ENCODE peak calls at places on chromosomes 11 and 22, in nine cellular contexts. One of them, this sample, is unnamed.
A peak's percentile ranks its signal among the peaks of the same experiment; 100 is the strongest.

GRCh38 chr11:73856001-73856663 is 20.5 kb downstream of the COA4 start:
- DNase-seq in globus pallidus: peak; percentile 92
- DNase-seq in activated CD4-positive, alpha-beta T cell treated with anti-CD3 and anti-CD28 coated beads, Interleukin-2, amount 50 U/mL, for 1 hour: no peak
- DNase-seq in progenitor cell of endocrine pancreas: no peak
- DNase-seq in lower leg skin: no peak
- DNase-seq in amniotic stem cell: no peak
- DNase-seq in EH: no peak
- DNase-seq in DMS79 treated with DMSO at 0.1 percent for 48 hours: peak; percentile 98
- DNase-seq in pons: peak; percentile 96
- DNase-seq in this sample: no peak

GRCh38 chr11:2825261-2825885 is 60.2 kb downstream of the CDKN1C start:
- DNase-seq in pons: no peak
- DNase-seq in EH: peak; percentile 98
- DNase-seq in DMS79 treated with DMSO at 0.1 percent for 48 hours: no peak
- DNase-seq in amniotic stem cell: no peak
- DNase-seq in progenitor cell of endocrine pancreas: no peak
- DNase-seq in lower leg skin: peak; percentile 79
- DNase-seq in activated CD4-positive, alpha-beta T cell treated with anti-CD3 and anti-CD28 coated beads, Interleukin-2, amount 50 U/mL, for 1 hour: no peak
- DNase-seq in globus pallidus: no peak
- DNase-seq in this sample: no peak

GRCh38 chr11:97756571-97757335 is 1264.0 kb upstream of the CNTN5 start:
- DNase-seq in activated CD4-positive, alpha-beta T cell treated with anti-CD3 and anti-CD28 coated beads, Interleukin-2, amount 50 U/mL, for 1 hour: no peak
- DNase-seq in amniotic stem cell: no peak
- DNase-seq in globus pallidus: no peak
- DNase-seq in DMS79 treated with DMSO at 0.1 percent for 48 hours: no peak
- DNase-seq in EH: no peak
- DNase-seq in lower leg skin: no peak
- DNase-seq in pons: no peak
- DNase-seq in progenitor cell of endocrine pancreas: no peak
- DNase-seq in this sample: no peak

GRCh38 chr11:19281041-19281440 is 40.3 kb upstream of the E2F8 start:
- DNase-seq in globus pallidus: no peak
- DNase-seq in DMS79 treated with DMSO at 0.1 percent for 48 hours: no peak
- DNase-seq in amniotic stem cell: no peak
- DNase-seq in EH: no peak
- DNase-seq in lower leg skin: no peak
- DNase-seq in progenitor cell of endocrine pancreas: no peak
- DNase-seq in pons: no peak
- DNase-seq in activated CD4-positive, alpha-beta T cell treated with anti-CD3 and anti-CD28 coated beads, Interleukin-2, amount 50 U/mL, for 1 hour: no peak
- DNase-seq in this sample: no peak

GRCh38 chr11:70251583-70252285 is 18.8 kb upstream of the PPFIA1 start:
- DNase-seq in activated CD4-positive, alpha-beta T cell treated with anti-CD3 and anti-CD28 coated beads, Interleukin-2, amount 50 U/mL, for 1 hour: no peak
- DNase-seq in progenitor cell of endocrine pancreas: no peak
- DNase-seq in DMS79 treated with DMSO at 0.1 percent for 48 hours: no peak
- DNase-seq in pons: no peak
- DNase-seq in lower leg skin: no peak
- DNase-seq in EH: no peak
- DNase-seq in amniotic stem cell: no peak
- DNase-seq in globus pallidus: peak; percentile 15
- DNase-seq in this sample: no peak

GRCh38 chr11:79028214-79028613 is 412.6 kb downstream of the TENM4 start:
- DNase-seq in activated CD4-positive, alpha-beta T cell treated with anti-CD3 and anti-CD28 coated beads, Interleukin-2, amount 50 U/mL, for 1 hour: no peak
- DNase-seq in amniotic stem cell: no peak
- DNase-seq in EH: no peak
- DNase-seq in DMS79 treated with DMSO at 0.1 percent for 48 hours: no peak
- DNase-seq in progenitor cell of endocrine pancreas: no peak
- DNase-seq in pons: no peak
- DNase-seq in lower leg skin: no peak
- DNase-seq in globus pallidus: no peak
- DNase-seq in this sample: no peak

GRCh38 chr22:20783844-20784723 is 10.2 kb downstream of the SERPIND1 start:
- DNase-seq in pons: peak; percentile 79
- DNase-seq in activated CD4-positive, alpha-beta T cell treated with anti-CD3 and anti-CD28 coated beads, Interleukin-2, amount 50 U/mL, for 1 hour: peak; percentile 22
- DNase-seq in amniotic stem cell: peak; percentile 27
- DNase-seq in DMS79 treated with DMSO at 0.1 percent for 48 hours: peak; percentile 23
- DNase-seq in EH: peak; percentile 70
- DNase-seq in lower leg skin: peak; percentile 27
- DNase-seq in progenitor cell of endocrine pancreas: no peak
- DNase-seq in globus pallidus: peak; percentile 46
- DNase-seq in this sample: peak; percentile 36

GRCh38 chr22:19823638-19824196 is 31.0 kb downstream of the GNB1L start:
- DNase-seq in lower leg skin: peak; percentile 27
- DNase-seq in amniotic stem cell: no peak
- DNase-seq in progenitor cell of endocrine pancreas: no peak
- DNase-seq in pons: no peak
- DNase-seq in DMS79 treated with DMSO at 0.1 percent for 48 hours: no peak
- DNase-seq in globus pallidus: no peak
- DNase-seq in activated CD4-positive, alpha-beta T cell treated with anti-CD3 and anti-CD28 coated beads, Interleukin-2, amount 50 U/mL, for 1 hour: no peak
- DNase-seq in EH: no peak
- DNase-seq in this sample: no peak

GRCh38 chr11:120707663-120708062 is 196.1 kb downstream of the GRIK4 start:
- DNase-seq in amniotic stem cell: no peak
- DNase-seq in pons: no peak
- DNase-seq in EH: no peak
- DNase-seq in globus pallidus: no peak
- DNase-seq in activated CD4-positive, alpha-beta T cell treated with anti-CD3 and anti-CD28 coated beads, Interleukin-2, amount 50 U/mL, for 1 hour: no peak
- DNase-seq in lower leg skin: no peak
- DNase-seq in DMS79 treated with DMSO at 0.1 percent for 48 hours: no peak
- DNase-seq in progenitor cell of endocrine pancreas: no peak
- DNase-seq in this sample: no peak

GRCh38 chr22:29142116-29142515 is 63.6 kb upstream of the EMID1 start:
- DNase-seq in EH: no peak
- DNase-seq in DMS79 treated with DMSO at 0.1 percent for 48 hours: no peak
- DNase-seq in progenitor cell of endocrine pancreas: no peak
- DNase-seq in activated CD4-positive, alpha-beta T cell treated with anti-CD3 and anti-CD28 coated beads, Interleukin-2, amount 50 U/mL, for 1 hour: no peak
- DNase-seq in pons: no peak
- DNase-seq in globus pallidus: no peak
- DNase-seq in lower leg skin: no peak
- DNase-seq in amniotic stem cell: no peak
- DNase-seq in this sample: no peak

GRCh38 chr22:37489994-37490393 is 3.8 kb upstream of the MFNG start:
- DNase-seq in activated CD4-positive, alpha-beta T cell treated with anti-CD3 and anti-CD28 coated beads, Interleukin-2, amount 50 U/mL, for 1 hour: no peak
- DNase-seq in globus pallidus: no peak
- DNase-seq in amniotic stem cell: no peak
- DNase-seq in lower leg skin: no peak
- DNase-seq in pons: no peak
- DNase-seq in progenitor cell of endocrine pancreas: no peak
- DNase-seq in EH: no peak
- DNase-seq in DMS79 treated with DMSO at 0.1 percent for 48 hours: no peak
- DNase-seq in this sample: no peak

GRCh38 chr11:94504689-94505293 is 7.5 kb upstream of the C11orf97 start:
- DNase-seq in EH: peak; percentile 65
- DNase-seq in amniotic stem cell: peak; percentile 53
- DNase-seq in lower leg skin: no peak
- DNase-seq in globus pallidus: peak; percentile 45
- DNase-seq in progenitor cell of endocrine pancreas: no peak
- DNase-seq in activated CD4-positive, alpha-beta T cell treated with anti-CD3 and anti-CD28 coated beads, Interleukin-2, amount 50 U/mL, for 1 hour: no peak
- DNase-seq in DMS79 treated with DMSO at 0.1 percent for 48 hours: peak; percentile 62
- DNase-seq in pons: peak; percentile 71
- DNase-seq in this sample: peak; percentile 92

GRCh38 chr22:23471698-23472097 is 108.4 kb downstream of the IGLL1 start:
- DNase-seq in progenitor cell of endocrine pancreas: no peak
- DNase-seq in pons: no peak
- DNase-seq in activated CD4-positive, alpha-beta T cell treated with anti-CD3 and anti-CD28 coated beads, Interleukin-2, amount 50 U/mL, for 1 hour: no peak
- DNase-seq in amniotic stem cell: no peak
- DNase-seq in DMS79 treated with DMSO at 0.1 percent for 48 hours: no peak
- DNase-seq in globus pallidus: no peak
- DNase-seq in lower leg skin: no peak
- DNase-seq in EH: no peak
- DNase-seq in this sample: no peak

GRCh38 chr11:28566643-28567042 is 458.5 kb downstream of the METTL15 start:
- DNase-seq in amniotic stem cell: peak; percentile 86
- DNase-seq in progenitor cell of endocrine pancreas: peak; percentile 41
- DNase-seq in DMS79 treated with DMSO at 0.1 percent for 48 hours: no peak
- DNase-seq in EH: peak; percentile 99
- DNase-seq in lower leg skin: peak; percentile 43
- DNase-seq in globus pallidus: peak; percentile 3
- DNase-seq in pons: peak; percentile 15
- DNase-seq in activated CD4-positive, alpha-beta T cell treated with anti-CD3 and anti-CD28 coated beads, Interleukin-2, amount 50 U/mL, for 1 hour: no peak
- DNase-seq in this sample: no peak

GRCh38 chr11:17472467-17472866 is 4.2 kb downstream of the ABCC8 start:
- DNase-seq in EH: no peak
- DNase-seq in activated CD4-positive, alpha-beta T cell treated with anti-CD3 and anti-CD28 coated beads, Interleukin-2, amount 50 U/mL, for 1 hour: no peak
- DNase-seq in amniotic stem cell: no peak
- DNase-seq in globus pallidus: no peak
- DNase-seq in progenitor cell of endocrine pancreas: no peak
- DNase-seq in lower leg skin: no peak
- DNase-seq in DMS79 treated with DMSO at 0.1 percent for 48 hours: no peak
- DNase-seq in pons: no peak
- DNase-seq in this sample: no peak

GRCh38 chr11:44658451-44658850 is 68.3 kb upstream of the TSPAN18 start:
- DNase-seq in EH: peak; percentile 14
- DNase-seq in pons: no peak
- DNase-seq in lower leg skin: no peak
- DNase-seq in DMS79 treated with DMSO at 0.1 percent for 48 hours: no peak
- DNase-seq in progenitor cell of endocrine pancreas: no peak
- DNase-seq in activated CD4-positive, alpha-beta T cell treated with anti-CD3 and anti-CD28 coated beads, Interleukin-2, amount 50 U/mL, for 1 hour: peak; percentile 21
- DNase-seq in globus pallidus: no peak
- DNase-seq in amniotic stem cell: no peak
- DNase-seq in this sample: no peak

GRCh38 chr22:37518509-37519267 is 527 bp downstream of the CARD10 start:
- DNase-seq in globus pallidus: no peak
- DNase-seq in amniotic stem cell: no peak
- DNase-seq in EH: no peak
- DNase-seq in pons: no peak
- DNase-seq in lower leg skin: no peak
- DNase-seq in progenitor cell of endocrine pancreas: no peak
- DNase-seq in activated CD4-positive, alpha-beta T cell treated with anti-CD3 and anti-CD28 coated beads, Interleukin-2, amount 50 U/mL, for 1 hour: no peak
- DNase-seq in DMS79 treated with DMSO at 0.1 percent for 48 hours: no peak
- DNase-seq in this sample: no peak

GRCh38 chr11:3091846-3092602 is 34.8 kb upstream of the CARS1 start:
- DNase-seq in progenitor cell of endocrine pancreas: peak; percentile 65
- DNase-seq in globus pallidus: peak; percentile 23
- DNase-seq in pons: peak; percentile 38
- DNase-seq in DMS79 treated with DMSO at 0.1 percent for 48 hours: peak; percentile 3
- DNase-seq in lower leg skin: no peak
- DNase-seq in activated CD4-positive, alpha-beta T cell treated with anti-CD3 and anti-CD28 coated beads, Interleukin-2, amount 50 U/mL, for 1 hour: peak; percentile 71
- DNase-seq in EH: peak; percentile 58
- DNase-seq in amniotic stem cell: no peak
- DNase-seq in this sample: peak; percentile 33

GRCh38 chr22:25392584-25392983 is 171.9 kb upstream of the GRK3 start:
- DNase-seq in amniotic stem cell: no peak
- DNase-seq in lower leg skin: no peak
- DNase-seq in pons: no peak
- DNase-seq in globus pallidus: no peak
- DNase-seq in activated CD4-positive, alpha-beta T cell treated with anti-CD3 and anti-CD28 coated beads, Interleukin-2, amount 50 U/mL, for 1 hour: no peak
- DNase-seq in EH: no peak
- DNase-seq in progenitor cell of endocrine pancreas: no peak
- DNase-seq in DMS79 treated with DMSO at 0.1 percent for 48 hours: no peak
- DNase-seq in this sample: no peak

GRCh38 chr22:20130739-20131592 is 638 bp upstream of the ZDHHC8 start:
- DNase-seq in lower leg skin: peak; percentile 66
- DNase-seq in globus pallidus: peak; percentile 87
- DNase-seq in progenitor cell of endocrine pancreas: peak; percentile 47
- DNase-seq in amniotic stem cell: peak; percentile 27
- DNase-seq in pons: peak; percentile 80
- DNase-seq in DMS79 treated with DMSO at 0.1 percent for 48 hours: no peak
- DNase-seq in EH: peak; percentile 85
- DNase-seq in activated CD4-positive, alpha-beta T cell treated with anti-CD3 and anti-CD28 coated beads, Interleukin-2, amount 50 U/mL, for 1 hour: peak; percentile 79
- DNase-seq in this sample: peak; percentile 51

GRCh38 chr22:36334838-36335603 is 52.7 kb downstream of the MYH9 start:
- DNase-seq in activated CD4-positive, alpha-beta T cell treated with anti-CD3 and anti-CD28 coated beads, Interleukin-2, amount 50 U/mL, for 1 hour: peak; percentile 47
- DNase-seq in globus pallidus: peak; percentile 92
- DNase-seq in EH: peak; percentile 92
- DNase-seq in amniotic stem cell: no peak
- DNase-seq in pons: peak; percentile 88
- DNase-seq in lower leg skin: no peak
- DNase-seq in DMS79 treated with DMSO at 0.1 percent for 48 hours: no peak
- DNase-seq in progenitor cell of endocrine pancreas: no peak
- DNase-seq in this sample: no peak

GRCh38 chr11:64786308-64786707 is 8.0 kb upstream of the SF1 start:
- DNase-seq in EH: no peak
- DNase-seq in amniotic stem cell: no peak
- DNase-seq in lower leg skin: no peak
- DNase-seq in DMS79 treated with DMSO at 0.1 percent for 48 hours: no peak
- DNase-seq in pons: no peak
- DNase-seq in progenitor cell of endocrine pancreas: no peak
- DNase-seq in globus pallidus: no peak
- DNase-seq in activated CD4-positive, alpha-beta T cell treated with anti-CD3 and anti-CD28 coated beads, Interleukin-2, amount 50 U/mL, for 1 hour: no peak
- DNase-seq in this sample: no peak

GRCh38 chr11:10392680-10393079 is 62.4 kb upstream of the AMPD3 start:
- DNase-seq in EH: peak; percentile 89
- DNase-seq in progenitor cell of endocrine pancreas: no peak
- DNase-seq in lower leg skin: no peak
- DNase-seq in activated CD4-positive, alpha-beta T cell treated with anti-CD3 and anti-CD28 coated beads, Interleukin-2, amount 50 U/mL, for 1 hour: no peak
- DNase-seq in DMS79 treated with DMSO at 0.1 percent for 48 hours: no peak
- DNase-seq in amniotic stem cell: peak; percentile 77
- DNase-seq in globus pallidus: no peak
- DNase-seq in pons: no peak
- DNase-seq in this sample: no peak

GRCh38 chr11:48044577-48044976 is 64.2 kb downstream of the PTPRJ start:
- DNase-seq in EH: no peak
- DNase-seq in globus pallidus: peak; percentile 73
- DNase-seq in progenitor cell of endocrine pancreas: no peak
- DNase-seq in activated CD4-positive, alpha-beta T cell treated with anti-CD3 and anti-CD28 coated beads, Interleukin-2, amount 50 U/mL, for 1 hour: no peak
- DNase-seq in pons: peak; percentile 83
- DNase-seq in lower leg skin: peak; percentile 57
- DNase-seq in amniotic stem cell: no peak
- DNase-seq in DMS79 treated with DMSO at 0.1 percent for 48 hours: no peak
- DNase-seq in this sample: no peak

GRCh38 chr22:23289851-23290724 is 109.8 kb downstream of the BCR start:
- DNase-seq in globus pallidus: no peak
- DNase-seq in lower leg skin: no peak
- DNase-seq in amniotic stem cell: no peak
- DNase-seq in EH: peak; percentile 57
- DNase-seq in pons: peak; percentile 17
- DNase-seq in progenitor cell of endocrine pancreas: peak; percentile 71
- DNase-seq in DMS79 treated with DMSO at 0.1 percent for 48 hours: no peak
- DNase-seq in activated CD4-positive, alpha-beta T cell treated with anti-CD3 and anti-CD28 coated beads, Interleukin-2, amount 50 U/mL, for 1 hour: peak; percentile 56
- DNase-seq in this sample: no peak